ENCODE peak calls at places on chromosome 6, in seven cellular contexts. U is HEK293T, X is HepG2, A is HCT116, Q is WTC11, M is GM12878, Z is K562. V is an unnamed sample.

GRCh38 chr6:3041147-3041546 is 27.1 kb upstream of the RIPK1 start:
- DNase-seq in U (no peak), X (no peak), A (no peak), Q (no peak), M (no peak), Z (no peak), V (no peak)

GRCh38 chr6:112407191-112407590 is 60.1 kb downstream of the RFPL4B start:
- DNase-seq in U (no peak), X (no peak), A (no peak), Q (no peak), M (no peak), Z (no peak), V (no peak)

GRCh38 chr6:111823012-111823411 is 50.2 kb downstream of the FYN start:
- DNase-seq in U (no peak), X (no peak), A (no peak), Q (no peak), M (no peak), Z (no peak), V (no peak)

GRCh38 chr6:125201961-125202729 is 48.6 kb downstream of the TPD52L1 start:
- DNase-seq in U (no peak), X (no peak), A (peak), Q (no peak), M (no peak), Z (peak), V (no peak)

GRCh38 chr6:142303191-142303564 is 1.4 kb downstream of the ADGRG6 start:
- DNase-seq in U (no peak), X (peak), A (no peak), Q (no peak), M (no peak), Z (no peak), V (no peak)

GRCh38 chr6:29685718-29686326 is 4.9 kb upstream of the ZFP57 start:
- DNase-seq in U (no peak), X (no peak), A (no peak), Q (peak), M (no peak), Z (no peak), V (no peak)

GRCh38 chr6:106315765-106316375 is 9.7 kb downstream of the ATG5 start:
- DNase-seq in U (no peak), X (no peak), A (no peak), Q (no peak), M (no peak), Z (no peak), V (no peak)

GRCh38 chr6:97437087-97437486 is 154.1 kb upstream of the MMS22L start:
- DNase-seq in U (peak), X (peak), A (peak), Q (no peak), M (no peak), Z (peak), V (no peak)

GRCh38 chr6:106477790-106478189 is 117.3 kb downstream of the CRYBG1 start:
- DNase-seq in U (no peak), X (no peak), A (no peak), Q (no peak), M (no peak), Z (no peak), V (no peak)

GRCh38 chr6:10659697-10660348 is 34.6 kb downstream of the C6orf52 start:
- DNase-seq in U (no peak), X (no peak), A (no peak), Q (peak), M (no peak), Z (no peak), V (no peak)

GRCh38 chr6:162055365-162055764 is 672.2 kb downstream of the PRKN start:
- DNase-seq in U (no peak), X (no peak), A (no peak), Q (no peak), M (no peak), Z (no peak), V (no peak)

GRCh38 chr6:40807484-40807883 is 220.3 kb upstream of the LRFN2 start:
- DNase-seq in U (no peak), X (no peak), A (no peak), Q (no peak), M (no peak), Z (no peak), V (no peak)

GRCh38 chr6:52788478-52788877 is 15.1 kb downstream of the GSTA1 start:
- DNase-seq in U (no peak), X (peak), A (no peak), Q (no peak), M (no peak), Z (no peak), V (no peak)

GRCh38 chr6:104843196-104843595 is 16.5 kb downstream of the HACE1 start:
- DNase-seq in U (no peak), X (no peak), A (no peak), Q (no peak), M (no peak), Z (no peak), V (no peak)

GRCh38 chr6:15444881-15445280 is 199.0 kb downstream of the JARID2 start:
- DNase-seq in U (no peak), X (peak), A (peak), Q (no peak), M (no peak), Z (no peak), V (no peak)

GRCh38 chr6:6842301-6842700 is 253.8 kb downstream of the LY86 start:
- DNase-seq in U (no peak), X (no peak), A (no peak), Q (no peak), M (no peak), Z (no peak), V (no peak)

GRCh38 chr6:127382413-127382812 is 39.0 kb upstream of the ECHDC1 start:
- DNase-seq in U (no peak), X (no peak), A (no peak), Q (no peak), M (no peak), Z (no peak), V (no peak)

GRCh38 chr6:132763269-132763668 is 5.6 kb upstream of the VNN2 start:
- DNase-seq in U (no peak), X (no peak), A (no peak), Q (no peak), M (peak), Z (no peak), V (no peak)

GRCh38 chr6:72461144-72461543 is 160.7 kb upstream of the KCNQ5 start:
- DNase-seq in U (no peak), X (no peak), A (no peak), Q (no peak), M (no peak), Z (no peak), V (no peak)

GRCh38 chr6:137724495-137725211 is 142.4 kb upstream of the TNFAIP3 start:
- DNase-seq in U (no peak), X (no peak), A (no peak), Q (no peak), M (no peak), Z (no peak), V (no peak)

GRCh38 chr6:92545861-92546260 is 873.5 kb downstream of the EPHA7 start:
- DNase-seq in U (no peak), X (no peak), A (no peak), Q (no peak), M (no peak), Z (no peak), V (no peak)

GRCh38 chr6:14258695-14259655 is 141.4 kb downstream of the CD83 start:
- DNase-seq in U (no peak), X (no peak), A (no peak), Q (no peak), M (no peak), Z (no peak), V (no peak)
- TF ChIP-seq SP1 in U (no peak), X (no peak), A (no peak), Q (no peak), M (no peak), Z (no peak), V (no peak)

GRCh38 chr6:117451607-117452164 is 25.9 kb upstream of the ROS1 start:
- DNase-seq in U (no peak), X (no peak), A (no peak), Q (no peak), M (no peak), Z (no peak), V (no peak)

GRCh38 chr6:117446851-117447250 is 21.1 kb upstream of the ROS1 start:
- DNase-seq in U (no peak), X (no peak), A (no peak), Q (no peak), M (no peak), Z (no peak), V (no peak)

GRCh38 chr6:117448011-117448410 is 22.3 kb upstream of the ROS1 start:
- DNase-seq in U (no peak), X (no peak), A (no peak), Q (no peak), M (no peak), Z (no peak), V (no peak)

GRCh38 chr6:117448732-117449131 is 23.0 kb upstream of the ROS1 start:
- DNase-seq in U (no peak), X (no peak), A (no peak), Q (no peak), M (no peak), Z (no peak), V (no peak)

GRCh38 chr6:117449549-117450439 is 24.1 kb upstream of the ROS1 start:
- DNase-seq in U (peak), X (peak), A (peak), Q (peak), M (peak), Z (peak), V (no peak)
- TF ChIP-seq SP1 in U (no peak), X (no peak), A (no peak), Q (no peak), M (no peak), Z (no peak), V (no peak)

GRCh38 chr6:121756643-121757042 is 321.2 kb downstream of the GJA1 start:
- DNase-seq in U (no peak), X (no peak), A (no peak), Q (no peak), M (no peak), Z (no peak), V (no peak)
- TF ChIP-seq SP1 in U (no peak), X (no peak), A (no peak), Q (no peak), M (no peak), Z (no peak), V (no peak)

DNA sequence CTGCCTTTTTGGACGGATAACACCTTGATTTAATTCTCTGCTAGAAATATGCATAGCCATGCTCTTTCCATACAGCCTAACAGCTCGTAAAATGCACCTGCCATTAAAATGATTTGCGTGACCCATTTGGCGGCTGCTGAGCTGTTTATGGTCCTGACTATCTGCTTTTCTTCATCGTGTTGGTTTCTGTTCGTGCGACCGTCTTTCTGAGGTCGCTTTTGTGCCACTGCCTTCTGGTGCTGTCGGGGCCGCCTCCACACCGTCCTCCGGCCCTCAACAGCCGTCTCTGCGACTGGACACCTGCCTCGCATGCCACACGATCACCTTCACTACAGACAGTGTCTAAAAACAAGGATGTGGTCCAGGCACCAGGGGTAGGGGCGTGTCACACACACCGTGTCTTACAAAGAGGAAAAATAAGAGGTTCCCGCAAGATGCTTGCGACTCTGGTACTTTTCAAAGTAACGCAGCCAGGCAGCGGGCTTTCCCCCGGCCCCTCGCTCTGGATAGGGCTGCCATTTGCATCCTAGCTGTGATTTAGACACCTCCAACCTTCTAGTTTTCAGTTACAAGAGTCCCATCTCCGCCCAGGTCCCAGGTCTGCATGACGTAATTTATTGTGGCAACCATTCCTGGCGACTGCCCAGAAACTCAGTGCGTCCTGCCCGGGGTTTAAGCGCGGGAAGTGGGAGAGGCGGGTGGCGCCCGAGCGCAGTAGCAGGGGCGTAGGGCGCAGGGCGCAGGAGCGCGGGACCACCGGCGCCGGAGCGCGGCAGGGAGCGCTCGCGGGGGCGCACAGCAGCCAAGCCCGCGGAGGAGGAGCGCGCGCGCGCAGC is at the start of gene STMND1:
- DNase-seq in U (peak), X (no peak), A (no peak), Q (peak), M (no peak), Z (no peak), V (peak)
- TF ChIP-seq SP1 in U (no peak), X (no peak), A (no peak), Q (no peak), M (no peak), Z (no peak), V (no peak)

DNA sequence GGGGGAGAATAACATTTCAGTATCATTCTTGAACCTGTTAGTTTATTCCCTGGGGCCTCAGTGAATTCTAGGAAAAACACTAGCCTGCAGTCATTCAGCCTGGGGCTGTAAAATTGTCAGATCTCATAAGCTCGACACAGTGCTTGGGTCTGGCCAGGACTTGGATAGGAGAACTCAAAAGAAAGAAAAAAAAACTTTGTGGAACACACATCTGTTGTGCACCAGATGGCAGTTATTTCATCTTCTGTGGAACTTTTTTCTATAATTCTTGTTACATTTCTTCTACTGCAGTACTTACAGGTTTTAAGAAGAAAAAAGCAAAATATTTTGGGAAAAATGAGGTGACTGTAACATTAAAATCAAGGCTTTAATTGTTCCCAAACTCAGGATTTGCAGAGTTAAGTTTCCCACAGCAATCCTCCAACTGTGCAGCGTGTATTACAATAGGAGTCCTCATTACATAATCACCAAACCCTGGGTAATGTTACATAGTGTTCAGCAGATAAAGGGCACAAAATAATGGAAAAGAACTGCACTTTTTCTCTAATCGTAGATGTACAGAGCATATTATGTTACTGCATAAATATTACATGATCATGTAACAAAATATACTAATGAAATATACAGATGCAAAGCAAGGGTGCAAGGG is 531.1 kb upstream of the CITED2 start:
- DNase-seq in U (no peak), X (no peak), A (no peak), Q (no peak), M (no peak), Z (no peak), V (no peak)
- TF ChIP-seq SP1 in U (no peak), X (no peak), A (no peak), Q (no peak), M (no peak), Z (no peak), V (no peak)

GRCh38 chr6:82166493-82166892 is 81.1 kb downstream of the IBTK start:
- DNase-seq in U (no peak), X (no peak), A (no peak), Q (no peak), M (no peak), Z (no peak), V (no peak)

GRCh38 chr6:82169138-82169876 is 78.2 kb downstream of the IBTK start:
- DNase-seq in U (no peak), X (no peak), A (no peak), Q (no peak), M (no peak), Z (no peak), V (no peak)
- TF ChIP-seq SP1 in U (no peak), X (no peak), A (no peak), Q (no peak), M (no peak), Z (no peak), V (no peak)

GRCh38 chr6:129131282-129131681 is 248.3 kb downstream of the LAMA2 start:
- DNase-seq in U (no peak), X (no peak), A (no peak), Q (no peak), M (no peak), Z (no peak), V (no peak)
- TF ChIP-seq SP1 in U (no peak), X (no peak), A (no peak), Q (no peak), M (no peak), Z (no peak), V (no peak)